ENCODE peak calls at places on chromosomes 5 and 9, in four cellular contexts. One of them, this sample, is unnamed.

GRCh38 chr9:130140701-130141100 is 31.5 kb upstream of the NCS1 start:
- DNase-seq in GM23248: no peak
- DNase-seq in upper lobe of right lung: no peak
- DNase-seq in OCI-LY7: no peak
- DNase-seq in this sample: no peak

GRCh38 chr9:74770508-74771261 is 117.0 kb downstream of the TRPM6 start:
- DNase-seq in GM23248: peak; percentile 41
- DNase-seq in upper lobe of right lung: no peak
- DNase-seq in OCI-LY7: peak; percentile 71
- DNase-seq in this sample: no peak

GRCh38 chr5:40033411-40033810 is 608.6 kb upstream of the DAB2 start:
- DNase-seq in GM23248: no peak
- DNase-seq in upper lobe of right lung: no peak
- DNase-seq in OCI-LY7: peak; percentile 96
- DNase-seq in this sample: no peak

GRCh38 chr9:89993678-89994630 is 389.1 kb downstream of the GADD45G start:
- DNase-seq in GM23248: peak; percentile 22
- DNase-seq in upper lobe of right lung: peak; percentile 84
- DNase-seq in OCI-LY7: no peak
- DNase-seq in this sample: no peak

GRCh38 chr5:172175263-172175719 is 12.7 kb downstream of the STK10 start:
- DNase-seq in GM23248: no peak
- DNase-seq in upper lobe of right lung: peak; percentile 83
- DNase-seq in OCI-LY7: peak; percentile 93
- DNase-seq in this sample: no peak

GRCh38 chr9:14989811-14990210 is 79.6 kb upstream of the FREM1 start:
- DNase-seq in GM23248: peak; percentile 80
- DNase-seq in upper lobe of right lung: no peak
- DNase-seq in OCI-LY7: no peak
- DNase-seq in this sample: no peak

GRCh38 chr5:65926893-65927292 is 518 bp downstream of the ERBIN start:
- DNase-seq in GM23248: peak; percentile 54
- DNase-seq in upper lobe of right lung: no peak
- DNase-seq in OCI-LY7: peak; percentile 39
- DNase-seq in this sample: no peak

GRCh38 chr5:142655339-142656267 is 30.3 kb downstream of the FGF1 start:
- DNase-seq in GM23248: peak; percentile 88
- DNase-seq in upper lobe of right lung: peak; percentile 89
- DNase-seq in OCI-LY7: peak; percentile 62
- DNase-seq in this sample: peak; percentile 97

GRCh38 chr5:68960469-68960868 is 133.3 kb upstream of the SLC30A5 start:
- DNase-seq in GM23248: no peak
- DNase-seq in upper lobe of right lung: no peak
- DNase-seq in OCI-LY7: no peak
- DNase-seq in this sample: no peak

GRCh38 chr5:93273176-93273575 is 307.8 kb downstream of the NR2F1-AS1 start:
- DNase-seq in GM23248: peak; percentile 54
- DNase-seq in upper lobe of right lung: no peak
- DNase-seq in OCI-LY7: no peak
- DNase-seq in this sample: peak; percentile 71

GRCh38 chr5:15717002-15717401 is 217.0 kb downstream of the FBXL7 start:
- DNase-seq in GM23248: peak; percentile 17
- DNase-seq in upper lobe of right lung: no peak
- DNase-seq in OCI-LY7: no peak
- DNase-seq in this sample: no peak

GRCh38 chr9:109450346-109450745 is 47.8 kb downstream of the PTPN3 start:
- DNase-seq in GM23248: peak; percentile 62
- DNase-seq in upper lobe of right lung: no peak
- DNase-seq in OCI-LY7: no peak
- DNase-seq in this sample: no peak

GRCh38 chr5:95644351-95645042 is 2.1 kb upstream of the RFESD start:
- DNase-seq in GM23248: peak; percentile 74
- DNase-seq in upper lobe of right lung: no peak
- DNase-seq in OCI-LY7: peak; percentile 74
- DNase-seq in this sample: peak; percentile 83

GRCh38 chr5:123455640-123456039 is 32.4 kb upstream of the CEP120 start:
- DNase-seq in GM23248: no peak
- DNase-seq in upper lobe of right lung: no peak
- DNase-seq in OCI-LY7: no peak
- DNase-seq in this sample: no peak

GRCh38 chr9:34377402-34377741 is 674 bp upstream of the MYORG start:
- DNase-seq in GM23248: peak; percentile 61
- DNase-seq in upper lobe of right lung: peak; percentile 77
- DNase-seq in OCI-LY7: no peak
- DNase-seq in this sample: peak; percentile 90

GRCh38 chr9:91364702-91365101 is 3.0 kb upstream of the AUH start:
- DNase-seq in GM23248: no peak
- DNase-seq in upper lobe of right lung: no peak
- DNase-seq in OCI-LY7: peak; percentile 9
- DNase-seq in this sample: no peak

GRCh38 chr5:14816999-14817761 is 54.4 kb downstream of the ANKH start:
- DNase-seq in GM23248: peak; percentile 97
- DNase-seq in upper lobe of right lung: no peak
- DNase-seq in OCI-LY7: no peak
- DNase-seq in this sample: peak; percentile 76

GRCh38 chr5:144794922-144795321 is 624.2 kb downstream of the KCTD16 start:
- DNase-seq in GM23248: peak; percentile 3
- DNase-seq in upper lobe of right lung: no peak
- DNase-seq in OCI-LY7: no peak
- DNase-seq in this sample: peak; percentile 19

GRCh38 chr9:89345476-89345875 is 27.2 kb downstream of the SECISBP2 start:
- DNase-seq in GM23248: no peak
- DNase-seq in upper lobe of right lung: no peak
- DNase-seq in OCI-LY7: no peak
- DNase-seq in this sample: peak; percentile 62

GRCh38 chr9:34384368-34385165 is 7.9 kb upstream of the MYORG start:
- DNase-seq in GM23248: no peak
- DNase-seq in upper lobe of right lung: no peak
- DNase-seq in OCI-LY7: no peak
- DNase-seq in this sample: peak; percentile 81

GRCh38 chr9:127877566-127877998 is at the start of gene AK1:
- DNase-seq in GM23248: peak; percentile 86
- DNase-seq in upper lobe of right lung: peak; percentile 91
- DNase-seq in OCI-LY7: no peak
- DNase-seq in this sample: peak; percentile 98

GRCh38 chr9:4508246-4508906 is 18.1 kb downstream of the SLC1A1 start:
- DNase-seq in GM23248: peak; percentile 90
- DNase-seq in upper lobe of right lung: no peak
- DNase-seq in OCI-LY7: no peak
- DNase-seq in this sample: no peak

GRCh38 chr9:123460091-123460490 is 104.1 kb downstream of the CRB2 start:
- DNase-seq in GM23248: peak; percentile 12
- DNase-seq in upper lobe of right lung: no peak
- DNase-seq in OCI-LY7: no peak
- DNase-seq in this sample: no peak

GRCh38 chr5:45826055-45826454 is 129.9 kb upstream of the HCN1 start:
- DNase-seq in GM23248: no peak
- DNase-seq in upper lobe of right lung: no peak
- DNase-seq in OCI-LY7: no peak
- DNase-seq in this sample: no peak

GRCh38 chr5:90645024-90645610 is 86.5 kb downstream of the ADGRV1 start:
- DNase-seq in GM23248: no peak
- DNase-seq in upper lobe of right lung: no peak
- DNase-seq in OCI-LY7: no peak
- DNase-seq in this sample: no peak

GRCh38 chr5:98638701-98639100 is 134.8 kb upstream of the RGMB start:
- DNase-seq in GM23248: peak; percentile 78
- DNase-seq in upper lobe of right lung: no peak
- DNase-seq in OCI-LY7: no peak
- DNase-seq in this sample: no peak

GRCh38 chr5:147084702-147085101 is 150.1 kb upstream of the STK32A start:
- DNase-seq in GM23248: no peak
- DNase-seq in upper lobe of right lung: no peak
- DNase-seq in OCI-LY7: no peak
- DNase-seq in this sample: no peak

GRCh38 chr9:2824564-2824963 is 19.3 kb downstream of the PUM3 start:
- DNase-seq in GM23248: no peak
- DNase-seq in upper lobe of right lung: no peak
- DNase-seq in OCI-LY7: no peak
- DNase-seq in this sample: no peak

GRCh38 chr5:161446655-161447054 is 99.9 kb downstream of the GABRB2 start:
- DNase-seq in GM23248: no peak
- DNase-seq in upper lobe of right lung: no peak
- DNase-seq in OCI-LY7: no peak
- DNase-seq in this sample: no peak

GRCh38 chr9:134991808-134992754 is 74.4 kb upstream of the FCN1 start:
- DNase-seq in GM23248: no peak
- DNase-seq in upper lobe of right lung: peak; percentile 10
- DNase-seq in OCI-LY7: no peak
- DNase-seq in this sample: no peak

GRCh38 chr9:114301798-114302565 is 20.9 kb upstream of the ORM1 start:
- DNase-seq in GM23248: no peak
- DNase-seq in upper lobe of right lung: peak; percentile 37
- DNase-seq in OCI-LY7: no peak
- DNase-seq in this sample: no peak

GRCh38 chr9:6584881-6585597 is 60.5 kb downstream of the GLDC start:
- DNase-seq in GM23248: peak; percentile 46
- DNase-seq in upper lobe of right lung: no peak
- DNase-seq in OCI-LY7: peak; percentile 65
- DNase-seq in this sample: no peak

GRCh38 chr5:134119720-134120119 is 5.2 kb downstream of the TCF7 start:
- DNase-seq in GM23248: no peak
- DNase-seq in upper lobe of right lung: no peak
- DNase-seq in OCI-LY7: no peak
- DNase-seq in this sample: peak; percentile 65

DNA sequence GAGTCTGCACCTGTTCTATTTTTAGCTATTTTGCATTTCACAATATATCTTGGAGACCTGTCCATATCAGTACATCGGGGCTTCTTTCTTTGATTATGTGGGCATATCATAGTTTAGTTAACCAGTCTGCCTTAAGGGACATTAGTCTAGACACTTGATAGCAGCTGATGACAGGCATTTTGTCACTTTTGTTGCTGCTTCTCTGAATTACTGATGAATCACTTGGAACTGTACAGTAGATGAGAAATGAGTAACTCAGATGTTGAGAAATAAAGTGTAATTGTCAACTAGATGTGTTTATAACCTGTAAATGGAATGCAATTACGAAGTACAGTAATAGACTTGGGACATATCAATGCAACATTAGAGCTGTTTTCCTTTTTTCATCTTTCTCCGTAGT is 7.1 kb downstream of the ZFP2 start:
- DNase-seq in GM23248: peak; percentile 31
- DNase-seq in upper lobe of right lung: no peak
- DNase-seq in OCI-LY7: no peak
- DNase-seq in this sample: no peak
- H3K9me3 ChIP-seq in GM23248: peaks cover 4% of the 10 kb centered on the region
- H3K9me3 ChIP-seq in upper lobe of right lung: peaks cover 24% of the 10 kb centered on the region
- H3K9me3 ChIP-seq in OCI-LY7: no peaks in the 10 kb centered on the region
- H3K9me3 ChIP-seq in this sample: no peaks in the 10 kb centered on the region

DNA sequence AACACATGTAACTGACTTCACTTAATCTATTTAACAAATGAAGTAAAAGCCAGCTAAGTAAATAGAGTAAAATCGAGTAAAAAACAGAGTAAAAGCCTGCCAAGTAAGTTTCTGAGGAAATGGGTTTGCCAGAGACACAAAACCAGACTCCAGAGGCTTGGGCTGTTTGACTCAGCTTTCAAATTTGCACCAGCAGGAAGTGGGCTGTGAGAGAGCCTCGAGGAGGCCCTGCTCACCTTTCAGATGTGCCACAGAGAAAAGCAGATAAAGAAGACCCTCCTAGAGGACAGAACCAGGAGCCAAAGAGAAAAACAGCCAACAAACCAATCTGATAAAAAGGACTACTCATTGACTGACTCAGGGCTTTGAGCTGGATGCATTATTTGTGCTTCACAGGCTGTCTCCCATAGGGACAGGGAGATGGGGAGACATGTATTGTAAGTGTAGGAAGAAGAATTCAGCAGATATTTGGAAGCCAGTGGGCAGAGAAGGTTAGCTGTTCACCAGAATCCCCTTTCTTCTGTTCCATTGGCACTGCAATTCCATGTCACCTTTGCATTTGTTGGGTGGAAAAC is 14.4 kb upstream of the AMACR start:
- DNase-seq in GM23248: peak; percentile 74
- DNase-seq in upper lobe of right lung: no peak
- DNase-seq in OCI-LY7: no peak
- DNase-seq in this sample: peak; percentile 75
- H3K27ac ChIP-seq in GM23248: peak overlapping the region; percentile 80
- H3K27ac ChIP-seq in upper lobe of right lung: no peak overlapping the region
- H3K27ac ChIP-seq in OCI-LY7: no peak overlapping the region
- H3K27ac ChIP-seq in this sample: peak overlapping the region; percentile 45

DNA sequence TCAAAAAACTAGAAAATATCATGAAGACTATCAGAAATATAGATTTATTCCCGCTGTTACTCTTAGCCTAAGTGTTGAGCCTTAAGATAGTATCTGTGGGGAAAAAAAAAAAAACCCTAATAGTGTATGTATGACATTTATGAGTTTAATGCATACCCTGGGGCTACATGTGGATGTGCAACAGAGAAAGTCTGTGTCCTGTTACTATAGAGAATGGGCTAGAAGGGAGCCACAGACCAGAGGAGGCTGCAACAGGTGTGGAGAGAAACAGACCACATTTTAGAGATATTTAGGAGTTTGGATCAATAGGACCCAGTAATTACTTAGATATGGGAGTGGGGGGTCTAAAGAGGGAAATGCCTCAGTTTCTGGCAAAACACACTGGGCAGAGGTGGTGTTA is 15.4 kb downstream of the RNF130 start:
- DNase-seq in GM23248: no peak
- DNase-seq in upper lobe of right lung: no peak
- DNase-seq in OCI-LY7: no peak
- DNase-seq in this sample: no peak
- H3K9me3 ChIP-seq in GM23248: no peaks in the 10 kb centered on the region
- H3K9me3 ChIP-seq in upper lobe of right lung: no peaks in the 10 kb centered on the region
- H3K9me3 ChIP-seq in OCI-LY7: no peaks in the 10 kb centered on the region
- H3K9me3 ChIP-seq in this sample: no peaks in the 10 kb centered on the region

GRCh38 chr5:180438785-180439780 is 55.1 kb upstream of the CNOT6 start:
- DNase-seq in GM23248: no peak
- DNase-seq in upper lobe of right lung: peak; percentile 73
- DNase-seq in OCI-LY7: no peak
- DNase-seq in this sample: no peak

GRCh38 chr5:180436936-180437335 is 57.2 kb upstream of the CNOT6 start:
- DNase-seq in GM23248: no peak
- DNase-seq in upper lobe of right lung: peak; percentile 46
- DNase-seq in OCI-LY7: no peak
- DNase-seq in this sample: no peak

GRCh38 chr5:180437336-180437735 is 56.8 kb upstream of the CNOT6 start:
- DNase-seq in GM23248: no peak
- DNase-seq in upper lobe of right lung: peak; percentile 26
- DNase-seq in OCI-LY7: no peak
- DNase-seq in this sample: no peak

GRCh38 chr5:180439911-180440769 is 54.0 kb upstream of the CNOT6 start:
- DNase-seq in GM23248: no peak
- DNase-seq in upper lobe of right lung: peak; percentile 35
- DNase-seq in OCI-LY7: no peak
- DNase-seq in this sample: no peak

GRCh38 chr5:180441577-180441976 is 52.6 kb upstream of the CNOT6 start:
- DNase-seq in GM23248: no peak
- DNase-seq in upper lobe of right lung: peak; percentile 92
- DNase-seq in OCI-LY7: no peak
- DNase-seq in this sample: no peak
- H3K27ac ChIP-seq in GM23248: no peak overlapping the region
- H3K27ac ChIP-seq in upper lobe of right lung: peak overlapping the region; percentile 60
- H3K27ac ChIP-seq in OCI-LY7: no peak overlapping the region
- H3K27ac ChIP-seq in this sample: no peak overlapping the region

This sample was measured in osteoblast.